ENCODE peak calls at places on chromosomes 6 and 20, in nine cellular contexts. One of them, this sample, is unnamed.

GRCh38 chr6:23446394-23447001 is 679.5 kb upstream of the NRSN1 start:
- DNase-seq in Peyer's patch: no peak
- DNase-seq in uterus: no peak
- DNase-seq in GM12892: no peak
- DNase-seq in body of pancreas: no peak
- DNase-seq in prostate gland: no peak
- DNase-seq in adrenal gland: no peak
- DNase-seq in ovary: no peak
- DNase-seq in HepG2: no peak
- DNase-seq in this sample: no peak

GRCh38 chr6:28643017-28643740 is 117.5 kb downstream of the GPX5 start:
- DNase-seq in uterus: no peak
- DNase-seq in ovary: no peak
- DNase-seq in adrenal gland: no peak
- DNase-seq in prostate gland: no peak
- DNase-seq in Peyer's patch: no peak
- DNase-seq in GM12892: no peak
- DNase-seq in HepG2: peak
- DNase-seq in body of pancreas: no peak
- DNase-seq in this sample: peak

GRCh38 chr6:116267879-116268588 is 11.7 kb downstream of the TSPYL1 start:
- DNase-seq in prostate gland: no peak
- DNase-seq in body of pancreas: no peak
- DNase-seq in Peyer's patch: no peak
- DNase-seq in GM12892: no peak
- DNase-seq in adrenal gland: no peak
- DNase-seq in HepG2: no peak
- DNase-seq in ovary: no peak
- DNase-seq in uterus: no peak
- DNase-seq in this sample: no peak

GRCh38 chr6:113359155-113360140 is 497.7 kb upstream of the MARCKS start:
- DNase-seq in body of pancreas: peak
- DNase-seq in uterus: no peak
- DNase-seq in HepG2: no peak
- DNase-seq in GM12892: no peak
- DNase-seq in adrenal gland: no peak
- DNase-seq in prostate gland: no peak
- DNase-seq in Peyer's patch: no peak
- DNase-seq in ovary: no peak
- DNase-seq in this sample: no peak

GRCh38 chr6:160101262-160102205 is 20.1 kb upstream of the SLC22A1 start:
- DNase-seq in uterus: no peak
- DNase-seq in body of pancreas: no peak
- DNase-seq in ovary: no peak
- DNase-seq in prostate gland: no peak
- DNase-seq in Peyer's patch: no peak
- DNase-seq in adrenal gland: no peak
- DNase-seq in HepG2: no peak
- DNase-seq in GM12892: no peak
- DNase-seq in this sample: peak

GRCh38 chr20:41059236-41059635 is 30.6 kb downstream of the TOP1 start:
- DNase-seq in ovary: no peak
- DNase-seq in adrenal gland: no peak
- DNase-seq in uterus: no peak
- DNase-seq in prostate gland: no peak
- DNase-seq in body of pancreas: no peak
- DNase-seq in GM12892: no peak
- DNase-seq in HepG2: no peak
- DNase-seq in Peyer's patch: no peak
- DNase-seq in this sample: no peak

GRCh38 chr6:17269840-17270239 is 11.3 kb upstream of the RBM24 start:
- DNase-seq in prostate gland: no peak
- DNase-seq in Peyer's patch: no peak
- DNase-seq in body of pancreas: no peak
- DNase-seq in HepG2: no peak
- DNase-seq in adrenal gland: no peak
- DNase-seq in uterus: no peak
- DNase-seq in ovary: no peak
- DNase-seq in GM12892: no peak
- DNase-seq in this sample: no peak

GRCh38 chr20:36147707-36148106 is 6.8 kb upstream of the EPB41L1 start:
- DNase-seq in uterus: peak
- DNase-seq in adrenal gland: no peak
- DNase-seq in body of pancreas: peak
- DNase-seq in HepG2: no peak
- DNase-seq in ovary: no peak
- DNase-seq in GM12892: no peak
- DNase-seq in prostate gland: no peak
- DNase-seq in Peyer's patch: no peak
- DNase-seq in this sample: no peak

GRCh38 chr6:21773199-21773974 is 179.8 kb downstream of the SOX4 start:
- DNase-seq in Peyer's patch: no peak
- DNase-seq in HepG2: no peak
- DNase-seq in adrenal gland: no peak
- DNase-seq in uterus: no peak
- DNase-seq in prostate gland: no peak
- DNase-seq in ovary: no peak
- DNase-seq in GM12892: no peak
- DNase-seq in body of pancreas: no peak
- DNase-seq in this sample: no peak

DNA sequence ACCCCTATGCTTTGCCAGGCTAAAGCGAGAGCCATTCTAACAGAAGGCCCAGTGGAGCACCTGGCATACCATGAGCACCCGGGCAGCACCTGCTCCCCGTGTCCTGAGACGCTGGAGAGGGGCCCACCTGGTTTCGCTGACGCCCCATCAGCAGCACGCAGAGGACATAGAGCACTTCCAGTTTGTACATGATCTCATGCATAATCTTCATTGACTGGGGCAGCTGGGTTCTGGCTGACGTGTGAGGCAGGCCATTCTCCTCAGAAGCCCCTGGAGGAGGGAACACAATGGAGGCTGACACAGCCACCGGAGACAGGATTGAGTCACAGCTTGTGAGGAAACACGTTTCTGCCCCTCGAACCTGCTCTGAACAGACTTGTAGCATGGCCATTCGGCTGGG is 65.4 kb downstream of the MYH7B start:
- DNase-seq in ovary: no peak
- DNase-seq in prostate gland: no peak
- DNase-seq in GM12892: no peak
- DNase-seq in Peyer's patch: no peak
- DNase-seq in adrenal gland: no peak
- DNase-seq in body of pancreas: no peak
- DNase-seq in uterus: no peak
- DNase-seq in HepG2: no peak
- DNase-seq in this sample: no peak
- TF ChIP-seq POLR2A in ovary: no peak
- TF ChIP-seq POLR2A in prostate gland: no peak
- TF ChIP-seq POLR2A in GM12892: no peak
- TF ChIP-seq POLR2A in Peyer's patch: no peak
- TF ChIP-seq POLR2A in adrenal gland: no peak
- TF ChIP-seq POLR2A in body of pancreas: no peak
- TF ChIP-seq POLR2A in uterus: no peak
- TF ChIP-seq POLR2A in HepG2: no peak
- TF ChIP-seq POLR2A in this sample: no peak

GRCh38 chr6:33781105-33781975 is 7.6 kb downstream of the LEMD2 start:
- DNase-seq in GM12892: no peak
- DNase-seq in HepG2: no peak
- DNase-seq in uterus: no peak
- DNase-seq in Peyer's patch: no peak
- DNase-seq in body of pancreas: no peak
- DNase-seq in ovary: no peak
- DNase-seq in prostate gland: no peak
- DNase-seq in adrenal gland: peak
- DNase-seq in this sample: no peak
- TF ChIP-seq POLR2A in GM12892: no peak
- TF ChIP-seq POLR2A in HepG2: no peak
- TF ChIP-seq POLR2A in uterus: no peak
- TF ChIP-seq POLR2A in Peyer's patch: no peak
- TF ChIP-seq POLR2A in body of pancreas: no peak
- TF ChIP-seq POLR2A in ovary: no peak
- TF ChIP-seq POLR2A in prostate gland: no peak
- TF ChIP-seq POLR2A in adrenal gland: no peak
- TF ChIP-seq POLR2A in this sample: no peak

GRCh38 chr20:2983508-2983907 is 59.9 kb upstream of the GNRH2 start:
- DNase-seq in uterus: no peak
- DNase-seq in prostate gland: no peak
- DNase-seq in body of pancreas: no peak
- DNase-seq in Peyer's patch: no peak
- DNase-seq in GM12892: no peak
- DNase-seq in HepG2: no peak
- DNase-seq in adrenal gland: no peak
- DNase-seq in ovary: no peak
- DNase-seq in this sample: no peak

GRCh38 chr20:2981646-2982045 is 61.8 kb upstream of the GNRH2 start:
- DNase-seq in adrenal gland: no peak
- DNase-seq in GM12892: no peak
- DNase-seq in ovary: no peak
- DNase-seq in HepG2: no peak
- DNase-seq in Peyer's patch: no peak
- DNase-seq in prostate gland: no peak
- DNase-seq in body of pancreas: no peak
- DNase-seq in uterus: no peak
- DNase-seq in this sample: no peak

GRCh38 chr20:2984956-2985661 is 58.3 kb upstream of the GNRH2 start:
- DNase-seq in HepG2: no peak
- DNase-seq in adrenal gland: no peak
- DNase-seq in GM12892: no peak
- DNase-seq in ovary: no peak
- DNase-seq in prostate gland: no peak
- DNase-seq in uterus: no peak
- DNase-seq in Peyer's patch: no peak
- DNase-seq in body of pancreas: no peak
- DNase-seq in this sample: no peak

GRCh38 chr20:2986466-2986865 is 57.0 kb upstream of the GNRH2 start:
- DNase-seq in prostate gland: no peak
- DNase-seq in adrenal gland: no peak
- DNase-seq in ovary: no peak
- DNase-seq in uterus: no peak
- DNase-seq in body of pancreas: peak
- DNase-seq in Peyer's patch: no peak
- DNase-seq in HepG2: no peak
- DNase-seq in GM12892: no peak
- DNase-seq in this sample: no peak

DNA sequence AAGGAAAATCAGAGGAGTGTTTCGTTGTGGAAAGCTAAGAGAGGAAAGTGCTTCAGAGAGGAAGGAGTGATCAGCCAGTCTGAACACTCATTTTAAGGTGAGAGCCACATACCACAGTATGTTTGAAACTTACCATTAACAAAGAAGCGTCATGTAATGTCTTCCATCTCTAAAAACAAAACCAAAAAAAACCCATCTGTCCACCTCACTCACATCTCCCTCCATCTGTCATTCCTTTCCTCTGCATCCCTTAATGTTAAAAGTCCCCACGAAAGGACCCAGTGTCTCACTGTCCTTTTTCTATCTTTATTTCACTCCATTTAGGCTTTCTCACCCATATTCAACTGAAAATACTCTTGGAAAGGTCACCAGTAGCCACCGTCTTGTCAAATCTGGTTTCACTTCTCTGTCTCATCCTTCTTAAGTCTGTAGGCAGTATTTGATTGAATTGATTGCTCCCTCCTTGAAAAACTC is 59.4 kb upstream of the GNRH2 start:
- DNase-seq in Peyer's patch: no peak
- DNase-seq in body of pancreas: no peak
- DNase-seq in adrenal gland: no peak
- DNase-seq in GM12892: no peak
- DNase-seq in uterus: no peak
- DNase-seq in prostate gland: no peak
- DNase-seq in ovary: no peak
- DNase-seq in HepG2: no peak
- DNase-seq in this sample: no peak
- TF ChIP-seq POLR2A in Peyer's patch: no peak
- TF ChIP-seq POLR2A in body of pancreas: no peak
- TF ChIP-seq POLR2A in adrenal gland: no peak
- TF ChIP-seq POLR2A in GM12892: no peak
- TF ChIP-seq POLR2A in uterus: no peak
- TF ChIP-seq POLR2A in prostate gland: no peak
- TF ChIP-seq POLR2A in ovary: no peak
- TF ChIP-seq POLR2A in HepG2: no peak
- TF ChIP-seq POLR2A in this sample: no peak

DNA sequence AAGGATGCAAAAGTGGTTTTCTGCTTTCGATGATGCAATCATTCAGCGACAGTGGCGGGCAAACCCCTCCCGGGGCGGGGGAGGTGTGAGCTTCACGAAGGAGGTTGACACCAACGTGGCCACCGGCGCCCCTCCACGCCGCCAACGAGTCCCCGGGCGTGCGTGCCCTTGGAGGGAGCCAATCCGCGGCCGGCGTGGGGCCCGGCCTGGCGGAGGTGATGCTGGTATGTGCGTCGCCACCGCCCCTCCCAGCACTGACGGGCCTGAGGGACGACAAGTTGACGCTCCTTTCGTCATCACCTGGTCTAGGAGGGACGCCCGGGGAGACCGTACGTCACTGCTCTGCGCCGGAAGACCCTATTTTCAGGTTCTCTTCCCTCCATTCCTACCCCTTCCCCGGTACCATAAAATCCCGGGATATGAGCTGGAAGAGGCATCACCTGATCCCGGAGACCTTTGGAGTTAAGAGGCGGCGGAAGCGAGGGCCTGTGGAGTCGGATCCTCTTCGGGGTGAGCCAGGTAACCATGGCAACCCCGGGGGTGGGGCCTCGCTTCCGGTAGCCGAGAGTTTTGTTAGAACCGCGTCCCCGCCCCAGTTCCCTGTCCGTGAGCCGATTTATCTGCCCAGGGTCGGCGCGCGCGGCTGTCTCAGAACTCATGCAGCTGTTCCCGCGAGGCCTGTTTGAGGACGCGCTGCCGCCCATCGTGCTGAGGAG is at the start of gene DXO:
- DNase-seq in uterus: peak
- DNase-seq in Peyer's patch: peak
- DNase-seq in adrenal gland: peak
- DNase-seq in HepG2: peak
- DNase-seq in prostate gland: peak
- DNase-seq in body of pancreas: peak
- DNase-seq in ovary: peak
- DNase-seq in GM12892: peak
- DNase-seq in this sample: peak
- TF ChIP-seq POLR2A in uterus: peak
- TF ChIP-seq POLR2A in Peyer's patch: peak
- TF ChIP-seq POLR2A in adrenal gland: peak
- TF ChIP-seq POLR2A in HepG2: peak
- TF ChIP-seq POLR2A in prostate gland: peak
- TF ChIP-seq POLR2A in body of pancreas: peak
- TF ChIP-seq POLR2A in ovary: peak
- TF ChIP-seq POLR2A in GM12892: no peak
- TF ChIP-seq POLR2A in this sample: peak

This sample was measured in erythroblast.